ENCODE peak calls at places on chromosomes 3 and 15, in five cellular contexts. One of them, this sample, is unnamed.

GRCh38 chr3:148077318-148077923 is 620.3 kb upstream of the AGTR1 start:
- DNase-seq in HEK293T: no peak
- DNase-seq in effector CD4-positive, alpha-beta T cell: no peak
- DNase-seq in naive thymus-derived CD8-positive, alpha-beta T cell: no peak
- DNase-seq in WERI-Rb-1: no peak
- DNase-seq in this sample: no peak

GRCh38 chr15:88375234-88375926 is 91.8 kb downstream of the MRPL46 start:
- DNase-seq in naive thymus-derived CD8-positive, alpha-beta T cell: no peak
- DNase-seq in effector CD4-positive, alpha-beta T cell: no peak
- DNase-seq in WERI-Rb-1: no peak
- DNase-seq in HEK293T: no peak
- DNase-seq in this sample: no peak

GRCh38 chr3:130582457-130583155 is 65.6 kb downstream of the COL6A6 start:
- DNase-seq in HEK293T: no peak
- DNase-seq in effector CD4-positive, alpha-beta T cell: no peak
- DNase-seq in WERI-Rb-1: no peak
- DNase-seq in naive thymus-derived CD8-positive, alpha-beta T cell: no peak
- DNase-seq in this sample: no peak

GRCh38 chr3:190122198-190122771 is 1.6 kb upstream of the P3H2 start:
- DNase-seq in HEK293T: no peak
- DNase-seq in WERI-Rb-1: no peak
- DNase-seq in naive thymus-derived CD8-positive, alpha-beta T cell: no peak
- DNase-seq in effector CD4-positive, alpha-beta T cell: no peak
- DNase-seq in this sample: no peak

GRCh38 chr3:51680663-51681230 is 9.7 kb downstream of the TEX264 start:
- DNase-seq in HEK293T: no peak
- DNase-seq in naive thymus-derived CD8-positive, alpha-beta T cell: no peak
- DNase-seq in WERI-Rb-1: no peak
- DNase-seq in effector CD4-positive, alpha-beta T cell: no peak
- DNase-seq in this sample: no peak

GRCh38 chr3:50587373-50587772 is 18.1 kb downstream of the HEMK1 start:
- DNase-seq in HEK293T: no peak
- DNase-seq in naive thymus-derived CD8-positive, alpha-beta T cell: no peak
- DNase-seq in effector CD4-positive, alpha-beta T cell: no peak
- DNase-seq in WERI-Rb-1: no peak
- DNase-seq in this sample: no peak

GRCh38 chr15:68818088-68818670 is 2.5 kb downstream of the ANP32A start:
- DNase-seq in effector CD4-positive, alpha-beta T cell: peak; percentile 50
- DNase-seq in HEK293T: peak; percentile 65
- DNase-seq in WERI-Rb-1: peak; percentile 82
- DNase-seq in naive thymus-derived CD8-positive, alpha-beta T cell: peak; percentile 52
- DNase-seq in this sample: peak; percentile 59

GRCh38 chr15:23642413-23643044 is 5.1 kb downstream of the MAGEL2 start:
- DNase-seq in naive thymus-derived CD8-positive, alpha-beta T cell: peak; percentile 13
- DNase-seq in HEK293T: peak; percentile 57
- DNase-seq in WERI-Rb-1: peak; percentile 63
- DNase-seq in effector CD4-positive, alpha-beta T cell: no peak
- DNase-seq in this sample: no peak

GRCh38 chr15:58773024-58773423 is 1.9 kb downstream of the MINDY2 start:
- DNase-seq in HEK293T: no peak
- DNase-seq in naive thymus-derived CD8-positive, alpha-beta T cell: no peak
- DNase-seq in WERI-Rb-1: no peak
- DNase-seq in effector CD4-positive, alpha-beta T cell: no peak
- DNase-seq in this sample: no peak

GRCh38 chr15:29862271-29862670 is 40.0 kb upstream of the TJP1 start:
- DNase-seq in effector CD4-positive, alpha-beta T cell: no peak
- DNase-seq in HEK293T: no peak
- DNase-seq in WERI-Rb-1: no peak
- DNase-seq in naive thymus-derived CD8-positive, alpha-beta T cell: no peak
- DNase-seq in this sample: no peak

GRCh38 chr15:38059665-38060064 is 125.2 kb downstream of the TMCO5A start:
- DNase-seq in naive thymus-derived CD8-positive, alpha-beta T cell: no peak
- DNase-seq in WERI-Rb-1: no peak
- DNase-seq in HEK293T: no peak
- DNase-seq in effector CD4-positive, alpha-beta T cell: no peak
- DNase-seq in this sample: no peak

GRCh38 chr3:50153782-50154475 is 1.2 kb upstream of the SEMA3F start:
- DNase-seq in effector CD4-positive, alpha-beta T cell: no peak
- DNase-seq in naive thymus-derived CD8-positive, alpha-beta T cell: no peak
- DNase-seq in WERI-Rb-1: no peak
- DNase-seq in HEK293T: no peak
- DNase-seq in this sample: no peak

GRCh38 chr3:124007186-124007585 is 15.3 kb upstream of the ROPN1 start:
- DNase-seq in HEK293T: no peak
- DNase-seq in WERI-Rb-1: no peak
- DNase-seq in naive thymus-derived CD8-positive, alpha-beta T cell: no peak
- DNase-seq in effector CD4-positive, alpha-beta T cell: no peak
- DNase-seq in this sample: no peak

GRCh38 chr3:56862352-56863062 is 60.8 kb upstream of the ARHGEF3 start:
- DNase-seq in effector CD4-positive, alpha-beta T cell: no peak
- DNase-seq in HEK293T: no peak
- DNase-seq in WERI-Rb-1: no peak
- DNase-seq in naive thymus-derived CD8-positive, alpha-beta T cell: no peak
- DNase-seq in this sample: no peak

GRCh38 chr15:63983071-63983711 is 63.1 kb downstream of the DAPK2 start:
- DNase-seq in naive thymus-derived CD8-positive, alpha-beta T cell: no peak
- DNase-seq in WERI-Rb-1: peak; percentile 84
- DNase-seq in effector CD4-positive, alpha-beta T cell: no peak
- DNase-seq in HEK293T: no peak
- DNase-seq in this sample: no peak

GRCh38 chr15:80584561-80584964 is 110.5 kb upstream of the ABHD17C start:
- DNase-seq in WERI-Rb-1: peak; percentile 81
- DNase-seq in HEK293T: no peak
- DNase-seq in naive thymus-derived CD8-positive, alpha-beta T cell: no peak
- DNase-seq in effector CD4-positive, alpha-beta T cell: no peak
- DNase-seq in this sample: no peak

GRCh38 chr15:81575436-81576123 is 201.6 kb upstream of the TMC3 start:
- DNase-seq in effector CD4-positive, alpha-beta T cell: no peak
- DNase-seq in HEK293T: peak; percentile 12
- DNase-seq in WERI-Rb-1: no peak
- DNase-seq in naive thymus-derived CD8-positive, alpha-beta T cell: no peak
- DNase-seq in this sample: no peak

GRCh38 chr15:51864408-51865056 is 35.1 kb downstream of the TMOD3 start:
- DNase-seq in naive thymus-derived CD8-positive, alpha-beta T cell: no peak
- DNase-seq in effector CD4-positive, alpha-beta T cell: no peak
- DNase-seq in WERI-Rb-1: no peak
- DNase-seq in HEK293T: no peak
- DNase-seq in this sample: no peak

GRCh38 chr3:19149388-19149787 is 1.1 kb downstream of the KCNH8 start:
- DNase-seq in effector CD4-positive, alpha-beta T cell: no peak
- DNase-seq in naive thymus-derived CD8-positive, alpha-beta T cell: peak; percentile 12
- DNase-seq in HEK293T: no peak
- DNase-seq in WERI-Rb-1: no peak
- DNase-seq in this sample: no peak

GRCh38 chr3:126322181-126322967 is 34.8 kb downstream of the KLF15 start:
- DNase-seq in naive thymus-derived CD8-positive, alpha-beta T cell: no peak
- DNase-seq in effector CD4-positive, alpha-beta T cell: no peak
- DNase-seq in HEK293T: no peak
- DNase-seq in WERI-Rb-1: no peak
- DNase-seq in this sample: no peak

GRCh38 chr15:100601158-100601557 is 826 bp downstream of the LINS1 start:
- DNase-seq in WERI-Rb-1: no peak
- DNase-seq in effector CD4-positive, alpha-beta T cell: peak; percentile 38
- DNase-seq in naive thymus-derived CD8-positive, alpha-beta T cell: peak; percentile 17
- DNase-seq in HEK293T: peak; percentile 26
- DNase-seq in this sample: peak; percentile 14

GRCh38 chr3:14218355-14218754 is 39.7 kb downstream of the LSM3 start:
- DNase-seq in naive thymus-derived CD8-positive, alpha-beta T cell: no peak
- DNase-seq in HEK293T: no peak
- DNase-seq in WERI-Rb-1: no peak
- DNase-seq in effector CD4-positive, alpha-beta T cell: no peak
- DNase-seq in this sample: no peak

GRCh38 chr3:52229656-52230055 is 4.2 kb upstream of the TLR9 start:
- DNase-seq in HEK293T: no peak
- DNase-seq in effector CD4-positive, alpha-beta T cell: no peak
- DNase-seq in naive thymus-derived CD8-positive, alpha-beta T cell: no peak
- DNase-seq in WERI-Rb-1: no peak
- DNase-seq in this sample: no peak

GRCh38 chr3:187802928-187803259 is 57.6 kb upstream of the BCL6 start:
- DNase-seq in HEK293T: no peak
- DNase-seq in naive thymus-derived CD8-positive, alpha-beta T cell: no peak
- DNase-seq in WERI-Rb-1: no peak
- DNase-seq in effector CD4-positive, alpha-beta T cell: peak; percentile 8
- DNase-seq in this sample: peak; percentile 29

GRCh38 chr3:96331341-96331740 is 483.1 kb upstream of the EPHA6 start:
- DNase-seq in effector CD4-positive, alpha-beta T cell: no peak
- DNase-seq in HEK293T: no peak
- DNase-seq in WERI-Rb-1: no peak
- DNase-seq in naive thymus-derived CD8-positive, alpha-beta T cell: no peak
- DNase-seq in this sample: no peak

GRCh38 chr15:77475898-77476297 is 55.2 kb downstream of the HMG20A start:
- DNase-seq in naive thymus-derived CD8-positive, alpha-beta T cell: no peak
- DNase-seq in WERI-Rb-1: peak; percentile 23
- DNase-seq in HEK293T: peak; percentile 44
- DNase-seq in effector CD4-positive, alpha-beta T cell: no peak
- DNase-seq in this sample: no peak

GRCh38 chr15:35448294-35448693 is 97.7 kb downstream of the DPH6 start:
- DNase-seq in WERI-Rb-1: no peak
- DNase-seq in naive thymus-derived CD8-positive, alpha-beta T cell: no peak
- DNase-seq in HEK293T: no peak
- DNase-seq in effector CD4-positive, alpha-beta T cell: no peak
- DNase-seq in this sample: no peak

GRCh38 chr15:96515391-96515790 is 184.9 kb downstream of the NR2F2 start:
- DNase-seq in HEK293T: no peak
- DNase-seq in WERI-Rb-1: no peak
- DNase-seq in naive thymus-derived CD8-positive, alpha-beta T cell: no peak
- DNase-seq in effector CD4-positive, alpha-beta T cell: no peak
- DNase-seq in this sample: no peak

GRCh38 chr3:186058225-186058624 is 50.7 kb downstream of the ETV5 start:
- DNase-seq in naive thymus-derived CD8-positive, alpha-beta T cell: no peak
- DNase-seq in effector CD4-positive, alpha-beta T cell: no peak
- DNase-seq in WERI-Rb-1: no peak
- DNase-seq in HEK293T: no peak
- DNase-seq in this sample: no peak

GRCh38 chr3:66656608-66657007 is 155.8 kb upstream of the LRIG1 start:
- DNase-seq in effector CD4-positive, alpha-beta T cell: no peak
- DNase-seq in HEK293T: no peak
- DNase-seq in WERI-Rb-1: no peak
- DNase-seq in naive thymus-derived CD8-positive, alpha-beta T cell: no peak
- DNase-seq in this sample: no peak

GRCh38 chr3:168047190-168047795 is 48.4 kb downstream of the GOLIM4 start:
- DNase-seq in HEK293T: peak; percentile 53
- DNase-seq in effector CD4-positive, alpha-beta T cell: no peak
- DNase-seq in WERI-Rb-1: no peak
- DNase-seq in naive thymus-derived CD8-positive, alpha-beta T cell: no peak
- DNase-seq in this sample: no peak

GRCh38 chr15:77759896-77760592 is 127.3 kb upstream of the LINGO1 start:
- DNase-seq in effector CD4-positive, alpha-beta T cell: no peak
- DNase-seq in naive thymus-derived CD8-positive, alpha-beta T cell: no peak
- DNase-seq in HEK293T: no peak
- DNase-seq in WERI-Rb-1: no peak
- DNase-seq in this sample: no peak

GRCh38 chr3:39144748-39145380 is 8.5 kb downstream of the CSRNP1 start:
- DNase-seq in WERI-Rb-1: no peak
- DNase-seq in HEK293T: no peak
- DNase-seq in effector CD4-positive, alpha-beta T cell: no peak
- DNase-seq in naive thymus-derived CD8-positive, alpha-beta T cell: no peak
- DNase-seq in this sample: no peak

GRCh38 chr3:171261487-171261886 is 198.7 kb downstream of the TNIK start:
- DNase-seq in HEK293T: no peak
- DNase-seq in WERI-Rb-1: no peak
- DNase-seq in naive thymus-derived CD8-positive, alpha-beta T cell: no peak
- DNase-seq in effector CD4-positive, alpha-beta T cell: no peak
- DNase-seq in this sample: no peak

GRCh38 chr3:132978464-132978863 is 59.7 kb upstream of the TMEM108 start:
- DNase-seq in effector CD4-positive, alpha-beta T cell: no peak
- DNase-seq in WERI-Rb-1: no peak
- DNase-seq in HEK293T: no peak
- DNase-seq in naive thymus-derived CD8-positive, alpha-beta T cell: no peak
- DNase-seq in this sample: no peak

GRCh38 chr3:189123595-189124387 is 48.0 kb upstream of the TPRG1 start:
- DNase-seq in naive thymus-derived CD8-positive, alpha-beta T cell: no peak
- DNase-seq in WERI-Rb-1: no peak
- DNase-seq in effector CD4-positive, alpha-beta T cell: no peak
- DNase-seq in HEK293T: no peak
- DNase-seq in this sample: no peak